ENCODE peak calls at places on chromosomes 3 and 15, in five cellular contexts. One of them, this sample, is unnamed.

GRCh38 chr3:184944221-184944620 is 132.3 kb downstream of the VPS8 start:
- DNase-seq in activated CD4-positive, alpha-beta T cell treated with anti-CD3 and anti-CD28 coated beads, Interleukin-2, amount 50 U/mL, for 48 hours: no peak
- DNase-seq in activated CD4-positive, CD25-positive, alpha-beta regulatory T cell treated with anti-CD3 and anti-CD28 coated beads, Interleukin-2, amount 50 U/mL, for 72 hours: no peak
- DNase-seq in cardiac muscle cell: no peak
- DNase-seq in A549: no peak
- DNase-seq in this sample: peak; percentile 90

GRCh38 chr15:81064253-81064652 is 63.5 kb downstream of the TLNRD1 start:
- DNase-seq in activated CD4-positive, CD25-positive, alpha-beta regulatory T cell treated with anti-CD3 and anti-CD28 coated beads, Interleukin-2, amount 50 U/mL, for 72 hours: no peak
- DNase-seq in A549: no peak
- DNase-seq in cardiac muscle cell: no peak
- DNase-seq in activated CD4-positive, alpha-beta T cell treated with anti-CD3 and anti-CD28 coated beads, Interleukin-2, amount 50 U/mL, for 48 hours: no peak
- DNase-seq in this sample: no peak

GRCh38 chr15:53693729-53694533 is 65.5 kb downstream of the WDR72 start:
- DNase-seq in activated CD4-positive, alpha-beta T cell treated with anti-CD3 and anti-CD28 coated beads, Interleukin-2, amount 50 U/mL, for 48 hours: no peak
- DNase-seq in A549: no peak
- DNase-seq in activated CD4-positive, CD25-positive, alpha-beta regulatory T cell treated with anti-CD3 and anti-CD28 coated beads, Interleukin-2, amount 50 U/mL, for 72 hours: no peak
- DNase-seq in cardiac muscle cell: peak; percentile 65
- DNase-seq in this sample: no peak

GRCh38 chr15:98221144-98221543 is 260.6 kb downstream of the ARRDC4 start:
- DNase-seq in activated CD4-positive, CD25-positive, alpha-beta regulatory T cell treated with anti-CD3 and anti-CD28 coated beads, Interleukin-2, amount 50 U/mL, for 72 hours: no peak
- DNase-seq in A549: no peak
- DNase-seq in activated CD4-positive, alpha-beta T cell treated with anti-CD3 and anti-CD28 coated beads, Interleukin-2, amount 50 U/mL, for 48 hours: no peak
- DNase-seq in cardiac muscle cell: no peak
- DNase-seq in this sample: no peak

GRCh38 chr15:93866441-93866840 is 364.9 kb upstream of the MCTP2 start:
- DNase-seq in A549: no peak
- DNase-seq in cardiac muscle cell: no peak
- DNase-seq in activated CD4-positive, alpha-beta T cell treated with anti-CD3 and anti-CD28 coated beads, Interleukin-2, amount 50 U/mL, for 48 hours: no peak
- DNase-seq in activated CD4-positive, CD25-positive, alpha-beta regulatory T cell treated with anti-CD3 and anti-CD28 coated beads, Interleukin-2, amount 50 U/mL, for 72 hours: no peak
- DNase-seq in this sample: no peak

GRCh38 chr15:97679289-97679688 is 281.2 kb upstream of the ARRDC4 start:
- DNase-seq in A549: no peak
- DNase-seq in cardiac muscle cell: no peak
- DNase-seq in activated CD4-positive, CD25-positive, alpha-beta regulatory T cell treated with anti-CD3 and anti-CD28 coated beads, Interleukin-2, amount 50 U/mL, for 72 hours: no peak
- DNase-seq in activated CD4-positive, alpha-beta T cell treated with anti-CD3 and anti-CD28 coated beads, Interleukin-2, amount 50 U/mL, for 48 hours: no peak
- DNase-seq in this sample: no peak

GRCh38 chr15:70741107-70741511 is 22.2 kb downstream of the UACA start:
- DNase-seq in activated CD4-positive, CD25-positive, alpha-beta regulatory T cell treated with anti-CD3 and anti-CD28 coated beads, Interleukin-2, amount 50 U/mL, for 72 hours: no peak
- DNase-seq in cardiac muscle cell: peak; percentile 70
- DNase-seq in activated CD4-positive, alpha-beta T cell treated with anti-CD3 and anti-CD28 coated beads, Interleukin-2, amount 50 U/mL, for 48 hours: no peak
- DNase-seq in A549: peak; percentile 76
- DNase-seq in this sample: no peak

GRCh38 chr3:85571835-85572234 is 613.0 kb downstream of the CADM2 start:
- DNase-seq in activated CD4-positive, alpha-beta T cell treated with anti-CD3 and anti-CD28 coated beads, Interleukin-2, amount 50 U/mL, for 48 hours: no peak
- DNase-seq in A549: no peak
- DNase-seq in activated CD4-positive, CD25-positive, alpha-beta regulatory T cell treated with anti-CD3 and anti-CD28 coated beads, Interleukin-2, amount 50 U/mL, for 72 hours: no peak
- DNase-seq in cardiac muscle cell: no peak
- DNase-seq in this sample: no peak

GRCh38 chr3:190097025-190097424 is 23.7 kb downstream of the P3H2 start:
- DNase-seq in cardiac muscle cell: no peak
- DNase-seq in activated CD4-positive, alpha-beta T cell treated with anti-CD3 and anti-CD28 coated beads, Interleukin-2, amount 50 U/mL, for 48 hours: no peak
- DNase-seq in A549: no peak
- DNase-seq in activated CD4-positive, CD25-positive, alpha-beta regulatory T cell treated with anti-CD3 and anti-CD28 coated beads, Interleukin-2, amount 50 U/mL, for 72 hours: no peak
- DNase-seq in this sample: no peak

GRCh38 chr15:83893308-83893707 is 239.4 kb downstream of the ADAMTSL3 start:
- DNase-seq in cardiac muscle cell: no peak
- DNase-seq in A549: no peak
- DNase-seq in activated CD4-positive, CD25-positive, alpha-beta regulatory T cell treated with anti-CD3 and anti-CD28 coated beads, Interleukin-2, amount 50 U/mL, for 72 hours: no peak
- DNase-seq in activated CD4-positive, alpha-beta T cell treated with anti-CD3 and anti-CD28 coated beads, Interleukin-2, amount 50 U/mL, for 48 hours: no peak
- DNase-seq in this sample: no peak

GRCh38 chr15:69810441-69811071 is 287.2 kb downstream of the TLE3 start:
- DNase-seq in cardiac muscle cell: no peak
- DNase-seq in activated CD4-positive, alpha-beta T cell treated with anti-CD3 and anti-CD28 coated beads, Interleukin-2, amount 50 U/mL, for 48 hours: no peak
- DNase-seq in activated CD4-positive, CD25-positive, alpha-beta regulatory T cell treated with anti-CD3 and anti-CD28 coated beads, Interleukin-2, amount 50 U/mL, for 72 hours: no peak
- DNase-seq in A549: no peak
- DNase-seq in this sample: peak; percentile 81

GRCh38 chr3:33908209-33908851 is 109.9 kb downstream of the PDCD6IP start:
- DNase-seq in A549: no peak
- DNase-seq in cardiac muscle cell: peak; percentile 61
- DNase-seq in activated CD4-positive, CD25-positive, alpha-beta regulatory T cell treated with anti-CD3 and anti-CD28 coated beads, Interleukin-2, amount 50 U/mL, for 72 hours: no peak
- DNase-seq in activated CD4-positive, alpha-beta T cell treated with anti-CD3 and anti-CD28 coated beads, Interleukin-2, amount 50 U/mL, for 48 hours: no peak
- DNase-seq in this sample: no peak

GRCh38 chr3:195097331-195098255 is 173.4 kb downstream of the XXYLT1 start:
- DNase-seq in A549: no peak
- DNase-seq in activated CD4-positive, CD25-positive, alpha-beta regulatory T cell treated with anti-CD3 and anti-CD28 coated beads, Interleukin-2, amount 50 U/mL, for 72 hours: no peak
- DNase-seq in activated CD4-positive, alpha-beta T cell treated with anti-CD3 and anti-CD28 coated beads, Interleukin-2, amount 50 U/mL, for 48 hours: no peak
- DNase-seq in cardiac muscle cell: no peak
- DNase-seq in this sample: no peak

GRCh38 chr3:134326126-134326525 is 48.1 kb downstream of the AMOTL2 start:
- DNase-seq in A549: no peak
- DNase-seq in activated CD4-positive, alpha-beta T cell treated with anti-CD3 and anti-CD28 coated beads, Interleukin-2, amount 50 U/mL, for 48 hours: no peak
- DNase-seq in activated CD4-positive, CD25-positive, alpha-beta regulatory T cell treated with anti-CD3 and anti-CD28 coated beads, Interleukin-2, amount 50 U/mL, for 72 hours: no peak
- DNase-seq in cardiac muscle cell: no peak
- DNase-seq in this sample: peak; percentile 3

GRCh38 chr3:129620828-129621605 is 14.5 kb upstream of the PLXND1 start:
- DNase-seq in activated CD4-positive, alpha-beta T cell treated with anti-CD3 and anti-CD28 coated beads, Interleukin-2, amount 50 U/mL, for 48 hours: no peak
- DNase-seq in cardiac muscle cell: no peak
- DNase-seq in A549: no peak
- DNase-seq in activated CD4-positive, CD25-positive, alpha-beta regulatory T cell treated with anti-CD3 and anti-CD28 coated beads, Interleukin-2, amount 50 U/mL, for 72 hours: no peak
- DNase-seq in this sample: no peak

GRCh38 chr15:93759626-93760025 is 471.7 kb upstream of the MCTP2 start:
- DNase-seq in A549: no peak
- DNase-seq in cardiac muscle cell: no peak
- DNase-seq in activated CD4-positive, alpha-beta T cell treated with anti-CD3 and anti-CD28 coated beads, Interleukin-2, amount 50 U/mL, for 48 hours: no peak
- DNase-seq in activated CD4-positive, CD25-positive, alpha-beta regulatory T cell treated with anti-CD3 and anti-CD28 coated beads, Interleukin-2, amount 50 U/mL, for 72 hours: no peak
- DNase-seq in this sample: no peak

GRCh38 chr3:1561397-1561796 is 468.6 kb downstream of the CNTN6 start:
- DNase-seq in cardiac muscle cell: no peak
- DNase-seq in A549: no peak
- DNase-seq in activated CD4-positive, alpha-beta T cell treated with anti-CD3 and anti-CD28 coated beads, Interleukin-2, amount 50 U/mL, for 48 hours: no peak
- DNase-seq in activated CD4-positive, CD25-positive, alpha-beta regulatory T cell treated with anti-CD3 and anti-CD28 coated beads, Interleukin-2, amount 50 U/mL, for 72 hours: no peak
- DNase-seq in this sample: no peak

GRCh38 chr15:58228708-58229107 is 90.5 kb downstream of the AQP9 start:
- DNase-seq in A549: peak; percentile 40
- DNase-seq in activated CD4-positive, CD25-positive, alpha-beta regulatory T cell treated with anti-CD3 and anti-CD28 coated beads, Interleukin-2, amount 50 U/mL, for 72 hours: no peak
- DNase-seq in activated CD4-positive, alpha-beta T cell treated with anti-CD3 and anti-CD28 coated beads, Interleukin-2, amount 50 U/mL, for 48 hours: no peak
- DNase-seq in cardiac muscle cell: peak; percentile 69
- DNase-seq in this sample: no peak

GRCh38 chr3:141331370-141332318 is 36.7 kb upstream of the ZBTB38 start:
- DNase-seq in activated CD4-positive, CD25-positive, alpha-beta regulatory T cell treated with anti-CD3 and anti-CD28 coated beads, Interleukin-2, amount 50 U/mL, for 72 hours: no peak
- DNase-seq in cardiac muscle cell: peak; percentile 23
- DNase-seq in activated CD4-positive, alpha-beta T cell treated with anti-CD3 and anti-CD28 coated beads, Interleukin-2, amount 50 U/mL, for 48 hours: no peak
- DNase-seq in A549: peak; percentile 97
- DNase-seq in this sample: no peak

GRCh38 chr3:72157782-72158638 is 373.1 kb upstream of the PROK2 start:
- DNase-seq in A549: no peak
- DNase-seq in cardiac muscle cell: no peak
- DNase-seq in activated CD4-positive, alpha-beta T cell treated with anti-CD3 and anti-CD28 coated beads, Interleukin-2, amount 50 U/mL, for 48 hours: no peak
- DNase-seq in activated CD4-positive, CD25-positive, alpha-beta regulatory T cell treated with anti-CD3 and anti-CD28 coated beads, Interleukin-2, amount 50 U/mL, for 72 hours: no peak
- DNase-seq in this sample: no peak

GRCh38 chr15:95247068-95247984 is 1016.0 kb downstream of the MCTP2 start:
- DNase-seq in activated CD4-positive, alpha-beta T cell treated with anti-CD3 and anti-CD28 coated beads, Interleukin-2, amount 50 U/mL, for 48 hours: no peak
- DNase-seq in cardiac muscle cell: no peak
- DNase-seq in activated CD4-positive, CD25-positive, alpha-beta regulatory T cell treated with anti-CD3 and anti-CD28 coated beads, Interleukin-2, amount 50 U/mL, for 72 hours: no peak
- DNase-seq in A549: peak; percentile 96
- DNase-seq in this sample: no peak

GRCh38 chr3:8987673-8988655 is 24.7 kb upstream of the RAD18 start:
- DNase-seq in cardiac muscle cell: peak; percentile 82
- DNase-seq in A549: peak; percentile 53
- DNase-seq in activated CD4-positive, alpha-beta T cell treated with anti-CD3 and anti-CD28 coated beads, Interleukin-2, amount 50 U/mL, for 48 hours: peak; percentile 69
- DNase-seq in activated CD4-positive, CD25-positive, alpha-beta regulatory T cell treated with anti-CD3 and anti-CD28 coated beads, Interleukin-2, amount 50 U/mL, for 72 hours: peak; percentile 61
- DNase-seq in this sample: peak; percentile 67

GRCh38 chr3:115099115-115099884 is 47.8 kb downstream of the ZBTB20 start:
- DNase-seq in activated CD4-positive, alpha-beta T cell treated with anti-CD3 and anti-CD28 coated beads, Interleukin-2, amount 50 U/mL, for 48 hours: no peak
- DNase-seq in cardiac muscle cell: no peak
- DNase-seq in activated CD4-positive, CD25-positive, alpha-beta regulatory T cell treated with anti-CD3 and anti-CD28 coated beads, Interleukin-2, amount 50 U/mL, for 72 hours: no peak
- DNase-seq in A549: no peak
- DNase-seq in this sample: no peak

GRCh38 chr3:98732239-98733054 is 30.7 kb upstream of the ST3GAL6 start:
- DNase-seq in A549: peak; percentile 31
- DNase-seq in cardiac muscle cell: peak; percentile 74
- DNase-seq in activated CD4-positive, alpha-beta T cell treated with anti-CD3 and anti-CD28 coated beads, Interleukin-2, amount 50 U/mL, for 48 hours: peak; percentile 23
- DNase-seq in activated CD4-positive, CD25-positive, alpha-beta regulatory T cell treated with anti-CD3 and anti-CD28 coated beads, Interleukin-2, amount 50 U/mL, for 72 hours: no peak
- DNase-seq in this sample: peak; percentile 51

GRCh38 chr15:35689266-35689665 is 143.3 kb upstream of the DPH6 start:
- DNase-seq in cardiac muscle cell: no peak
- DNase-seq in A549: no peak
- DNase-seq in activated CD4-positive, alpha-beta T cell treated with anti-CD3 and anti-CD28 coated beads, Interleukin-2, amount 50 U/mL, for 48 hours: no peak
- DNase-seq in activated CD4-positive, CD25-positive, alpha-beta regulatory T cell treated with anti-CD3 and anti-CD28 coated beads, Interleukin-2, amount 50 U/mL, for 72 hours: no peak
- DNase-seq in this sample: no peak

GRCh38 chr3:18559323-18559972 is 134.3 kb upstream of the SATB1 start:
- DNase-seq in activated CD4-positive, alpha-beta T cell treated with anti-CD3 and anti-CD28 coated beads, Interleukin-2, amount 50 U/mL, for 48 hours: peak; percentile 28
- DNase-seq in A549: peak; percentile 42
- DNase-seq in activated CD4-positive, CD25-positive, alpha-beta regulatory T cell treated with anti-CD3 and anti-CD28 coated beads, Interleukin-2, amount 50 U/mL, for 72 hours: peak; percentile 33
- DNase-seq in cardiac muscle cell: peak; percentile 57
- DNase-seq in this sample: peak; percentile 40

GRCh38 chr3:72312339-72312738 is 527.4 kb upstream of the PROK2 start:
- DNase-seq in activated CD4-positive, alpha-beta T cell treated with anti-CD3 and anti-CD28 coated beads, Interleukin-2, amount 50 U/mL, for 48 hours: no peak
- DNase-seq in A549: no peak
- DNase-seq in cardiac muscle cell: no peak
- DNase-seq in activated CD4-positive, CD25-positive, alpha-beta regulatory T cell treated with anti-CD3 and anti-CD28 coated beads, Interleukin-2, amount 50 U/mL, for 72 hours: no peak
- DNase-seq in this sample: no peak

GRCh38 chr15:81023483-81024264 is 23.0 kb downstream of the TLNRD1 start:
- DNase-seq in activated CD4-positive, alpha-beta T cell treated with anti-CD3 and anti-CD28 coated beads, Interleukin-2, amount 50 U/mL, for 48 hours: peak; percentile 42
- DNase-seq in cardiac muscle cell: no peak
- DNase-seq in activated CD4-positive, CD25-positive, alpha-beta regulatory T cell treated with anti-CD3 and anti-CD28 coated beads, Interleukin-2, amount 50 U/mL, for 72 hours: peak; percentile 46
- DNase-seq in A549: no peak
- DNase-seq in this sample: no peak

GRCh38 chr15:40763801-40764765 is at the start of gene GCHFR:
- DNase-seq in A549: peak; percentile 73
- DNase-seq in cardiac muscle cell: peak; percentile 87
- DNase-seq in activated CD4-positive, alpha-beta T cell treated with anti-CD3 and anti-CD28 coated beads, Interleukin-2, amount 50 U/mL, for 48 hours: peak; percentile 74
- DNase-seq in activated CD4-positive, CD25-positive, alpha-beta regulatory T cell treated with anti-CD3 and anti-CD28 coated beads, Interleukin-2, amount 50 U/mL, for 72 hours: peak; percentile 70
- DNase-seq in this sample: peak; percentile 87

GRCh38 chr15:43648649-43649429 is at the start of gene CATSPER2:
- DNase-seq in cardiac muscle cell: no peak
- DNase-seq in activated CD4-positive, CD25-positive, alpha-beta regulatory T cell treated with anti-CD3 and anti-CD28 coated beads, Interleukin-2, amount 50 U/mL, for 72 hours: no peak
- DNase-seq in activated CD4-positive, alpha-beta T cell treated with anti-CD3 and anti-CD28 coated beads, Interleukin-2, amount 50 U/mL, for 48 hours: no peak
- DNase-seq in A549: no peak
- DNase-seq in this sample: no peak

GRCh38 chr3:180102134-180102533 is 65.4 kb upstream of the PEX5L start:
- DNase-seq in A549: no peak
- DNase-seq in activated CD4-positive, alpha-beta T cell treated with anti-CD3 and anti-CD28 coated beads, Interleukin-2, amount 50 U/mL, for 48 hours: no peak
- DNase-seq in activated CD4-positive, CD25-positive, alpha-beta regulatory T cell treated with anti-CD3 and anti-CD28 coated beads, Interleukin-2, amount 50 U/mL, for 72 hours: no peak
- DNase-seq in cardiac muscle cell: peak; percentile 61
- DNase-seq in this sample: no peak

GRCh38 chr3:126546549-126547239 is 12.0 kb downstream of the C3orf22 start:
- DNase-seq in activated CD4-positive, CD25-positive, alpha-beta regulatory T cell treated with anti-CD3 and anti-CD28 coated beads, Interleukin-2, amount 50 U/mL, for 72 hours: no peak
- DNase-seq in activated CD4-positive, alpha-beta T cell treated with anti-CD3 and anti-CD28 coated beads, Interleukin-2, amount 50 U/mL, for 48 hours: no peak
- DNase-seq in A549: no peak
- DNase-seq in cardiac muscle cell: no peak
- DNase-seq in this sample: peak; percentile 10

GRCh38 chr15:37100109-37100873 is at the start of gene MEIS2:
- DNase-seq in activated CD4-positive, alpha-beta T cell treated with anti-CD3 and anti-CD28 coated beads, Interleukin-2, amount 50 U/mL, for 48 hours: peak; percentile 51
- DNase-seq in activated CD4-positive, CD25-positive, alpha-beta regulatory T cell treated with anti-CD3 and anti-CD28 coated beads, Interleukin-2, amount 50 U/mL, for 72 hours: peak; percentile 42
- DNase-seq in cardiac muscle cell: peak; percentile 98
- DNase-seq in A549: peak; percentile 93
- DNase-seq in this sample: peak; percentile 97

GRCh38 chr15:79858469-79858868 is 38.3 kb downstream of the MTHFS start:
- DNase-seq in activated CD4-positive, CD25-positive, alpha-beta regulatory T cell treated with anti-CD3 and anti-CD28 coated beads, Interleukin-2, amount 50 U/mL, for 72 hours: no peak
- DNase-seq in activated CD4-positive, alpha-beta T cell treated with anti-CD3 and anti-CD28 coated beads, Interleukin-2, amount 50 U/mL, for 48 hours: no peak
- DNase-seq in A549: peak; percentile 18
- DNase-seq in cardiac muscle cell: no peak
- DNase-seq in this sample: no peak

GRCh38 chr3:195257454-195258448 is 13.2 kb downstream of the XXYLT1 start:
- DNase-seq in activated CD4-positive, CD25-positive, alpha-beta regulatory T cell treated with anti-CD3 and anti-CD28 coated beads, Interleukin-2, amount 50 U/mL, for 72 hours: no peak
- DNase-seq in cardiac muscle cell: no peak
- DNase-seq in activated CD4-positive, alpha-beta T cell treated with anti-CD3 and anti-CD28 coated beads, Interleukin-2, amount 50 U/mL, for 48 hours: no peak
- DNase-seq in A549: no peak
- DNase-seq in this sample: no peak

GRCh38 chr3:74332165-74332564 is 282.3 kb downstream of the CNTN3 start:
- DNase-seq in cardiac muscle cell: no peak
- DNase-seq in activated CD4-positive, alpha-beta T cell treated with anti-CD3 and anti-CD28 coated beads, Interleukin-2, amount 50 U/mL, for 48 hours: no peak
- DNase-seq in activated CD4-positive, CD25-positive, alpha-beta regulatory T cell treated with anti-CD3 and anti-CD28 coated beads, Interleukin-2, amount 50 U/mL, for 72 hours: no peak
- DNase-seq in A549: no peak
- DNase-seq in this sample: no peak

GRCh38 chr15:30065025-30065801 is 17.5 kb upstream of the GOLGA8J start:
- DNase-seq in activated CD4-positive, alpha-beta T cell treated with anti-CD3 and anti-CD28 coated beads, Interleukin-2, amount 50 U/mL, for 48 hours: no peak
- DNase-seq in activated CD4-positive, CD25-positive, alpha-beta regulatory T cell treated with anti-CD3 and anti-CD28 coated beads, Interleukin-2, amount 50 U/mL, for 72 hours: no peak
- DNase-seq in A549: no peak
- DNase-seq in cardiac muscle cell: no peak
- DNase-seq in this sample: no peak

This sample was measured in WERI-Rb-1.